ENCODE peak calls at places on chromosomes 12 and 14, in five cellular contexts. V is osteocyte, A is brain microvascular endothelial cell, M is BE2C, R is A549. E is an unnamed sample.

GRCh38 chr12:105861232-105861631 is 277.5 kb downstream of the NUAK1 start:
- DNase-seq in V (no peak), A (no peak), M (no peak), R (no peak), E (no peak)

GRCh38 chr14:38931969-38932652 is 170.9 kb downstream of the SEC23A start:
- DNase-seq in V (no peak), A (no peak), M (no peak), R (no peak), E (no peak)

GRCh38 chr12:9674226-9674590 is 4.7 kb downstream of the CLEC2D start:
- DNase-seq in V (no peak), A (no peak), M (no peak), R (no peak), E (no peak)

GRCh38 chr14:100677925-100678765 is 48.5 kb upstream of the DLK1 start:
- DNase-seq in V (peak), A (no peak), M (peak), R (no peak), E (no peak)

GRCh38 chr12:2053675-2054070 is 886 bp downstream of the CACNA1C start:
- DNase-seq in V (no peak), A (no peak), M (no peak), R (no peak), E (peak)

GRCh38 chr14:36429692-36430091 is 90.3 kb downstream of the NKX2-1 start:
- DNase-seq in V (no peak), A (no peak), M (no peak), R (no peak), E (no peak)

GRCh38 chr12:100518376-100518775 is 44.7 kb downstream of the NR1H4 start:
- DNase-seq in V (no peak), A (no peak), M (no peak), R (no peak), E (no peak)

GRCh38 chr14:31400031-31400638 is 20.2 kb downstream of the HEATR5A start:
- DNase-seq in V (no peak), A (no peak), M (no peak), R (no peak), E (no peak)

GRCh38 chr14:51139221-51139681 is 44.3 kb upstream of the TRIM9 start:
- DNase-seq in V (no peak), A (no peak), M (no peak), R (no peak), E (no peak)

GRCh38 chr14:34649344-34649743 is 19.4 kb upstream of the SNX6 start:
- DNase-seq in V (no peak), A (peak), M (no peak), R (no peak), E (no peak)

GRCh38 chr14:100384819-100385813 is 62.0 kb downstream of the SLC25A47 start:
- DNase-seq in V (no peak), A (peak), M (no peak), R (peak), E (no peak)

GRCh38 chr14:91318911-91319310 is 74.4 kb upstream of the GPR68 start:
- DNase-seq in V (no peak), A (no peak), M (no peak), R (no peak), E (no peak)

GRCh38 chr14:20802341-20803084 is at the start of gene RNASE1:
- DNase-seq in V (no peak), A (no peak), M (no peak), R (peak), E (no peak)

GRCh38 chr14:76500011-76500410 is 124.1 kb downstream of the ESRRB start:
- DNase-seq in V (no peak), A (no peak), M (no peak), R (no peak), E (no peak)

GRCh38 chr12:106107566-106107965 is 31.2 kb downstream of the NUAK1 start:
- DNase-seq in V (no peak), A (peak), M (no peak), R (no peak), E (no peak)

GRCh38 chr14:72810201-72810600 is 83.7 kb downstream of the DPF3 start:
- DNase-seq in V (no peak), A (no peak), M (no peak), R (no peak), E (no peak)

GRCh38 chr14:42214981-42215491 is 608.4 kb downstream of the LRFN5 start:
- DNase-seq in V (no peak), A (peak), M (no peak), R (no peak), E (no peak)

GRCh38 chr12:95625012-95625411 is 73.7 kb upstream of the USP44 start:
- DNase-seq in V (no peak), A (no peak), M (no peak), R (no peak), E (no peak)

GRCh38 chr12:95202691-95203476 is 14.4 kb downstream of the FGD6 start:
- DNase-seq in V (no peak), A (no peak), M (no peak), R (no peak), E (no peak)

GRCh38 chr12:100020370-100020769 is 35.6 kb upstream of the ANKS1B start:
- DNase-seq in V (no peak), A (peak), M (no peak), R (no peak), E (no peak)

GRCh38 chr14:74567646-74568379 is 44.2 kb downstream of the LTBP2 start:
- DNase-seq in V (no peak), A (no peak), M (no peak), R (no peak), E (no peak)

GRCh38 chr14:24071144-24071697 is at the start of gene CPNE6:
- DNase-seq in V (no peak), A (no peak), M (no peak), R (no peak), E (no peak)

GRCh38 chr12:87801860-87802720 is 227.1 kb downstream of the C12orf50 start:
- DNase-seq in V (no peak), A (no peak), M (no peak), R (no peak), E (no peak)

GRCh38 chr12:26648584-26648983 is 184.4 kb downstream of the ITPR2 start:
- DNase-seq in V (no peak), A (peak), M (no peak), R (peak), E (no peak)

GRCh38 chr12:34395056-34396005 is 373.0 kb downstream of the ALG10 start:
- DNase-seq in V (peak), A (no peak), M (peak), R (no peak), E (no peak)

GRCh38 chr14:34733245-34733644 is 18.9 kb upstream of the CFL2 start:
- DNase-seq in V (no peak), A (no peak), M (no peak), R (no peak), E (no peak)

GRCh38 chr12:111927346-111927745 is 85.3 kb downstream of the MAPKAPK5 start:
- DNase-seq in V (no peak), A (no peak), M (no peak), R (no peak), E (no peak)

GRCh38 chr12:51131745-51132521 is 41.0 kb downstream of the TFCP2 start:
- DNase-seq in V (no peak), A (no peak), M (no peak), R (no peak), E (no peak)

GRCh38 chr12:95004610-95005009 is 1.1 kb upstream of the NDUFA12 start:
- DNase-seq in V (no peak), A (no peak), M (no peak), R (no peak), E (no peak)

GRCh38 chr14:51513281-51513680 is 138.4 kb upstream of the FRMD6 start:
- DNase-seq in V (no peak), A (no peak), M (no peak), R (no peak), E (no peak)

GRCh38 chr14:75042040-75042439 is 9.2 kb downstream of the MLH3 start:
- DNase-seq in V (no peak), A (no peak), M (peak), R (no peak), E (no peak)

GRCh38 chr12:46354799-46355194 is 17.8 kb downstream of the SLC38A2 start:
- DNase-seq in V (no peak), A (no peak), M (no peak), R (no peak), E (no peak)

GRCh38 chr12:47818701-47819543 is 781 bp downstream of the HDAC7 start:
- DNase-seq in V (no peak), A (no peak), M (peak), R (peak), E (peak)

GRCh38 chr12:127761880-127762279 is 505.1 kb upstream of the TMEM132C start:
- DNase-seq in V (no peak), A (no peak), M (no peak), R (no peak), E (no peak)

GRCh38 chr14:77849711-77850110 is 49.8 kb downstream of the ADCK1 start:
- DNase-seq in V (no peak), A (peak), M (no peak), R (no peak), E (no peak)

DNA sequence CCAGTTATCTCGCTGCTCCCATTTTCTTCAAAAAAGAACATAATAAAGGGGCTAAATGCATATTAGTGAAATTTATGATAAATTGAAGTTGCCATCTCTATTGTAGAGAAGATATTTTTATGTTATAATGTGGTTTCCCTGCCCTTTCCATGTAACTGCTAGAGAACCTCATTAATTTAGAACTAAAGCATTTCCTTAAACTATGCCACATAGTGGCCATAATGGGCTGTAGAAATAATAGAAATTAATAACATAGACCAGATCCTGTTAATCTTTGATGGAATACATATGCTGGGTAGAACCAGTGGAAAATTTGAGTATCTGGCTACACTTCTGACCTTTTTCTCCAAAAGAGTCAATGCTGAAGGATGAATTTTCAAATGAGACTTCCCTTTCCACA is 376.7 kb downstream of the PDZRN4 start:
- DNase-seq in V (no peak), A (no peak), M (no peak), R (no peak), E (no peak)
- TF ChIP-seq CTCF in V (peak), A (no peak), M (no peak), R (no peak), E (no peak)

GRCh38 chr12:15893260-15893659 is 11.1 kb downstream of the STRAP start:
- DNase-seq in V (no peak), A (no peak), M (no peak), R (no peak), E (no peak)
- TF ChIP-seq CTCF in V (no peak), A (no peak), M (no peak), R (no peak), E (no peak)

GRCh38 chr14:105947599-105947998 is 421.2 kb downstream of the TMEM121 start:
- DNase-seq in V (no peak), A (no peak), M (no peak), R (no peak), E (no peak)

GRCh38 chr14:105941226-105942166 is 415.1 kb downstream of the TMEM121 start:
- DNase-seq in V (peak), A (no peak), M (no peak), R (no peak), E (no peak)

GRCh38 chr14:105945891-105946290 is 419.5 kb downstream of the TMEM121 start:
- DNase-seq in V (no peak), A (no peak), M (peak), R (no peak), E (no peak)

GRCh38 chr14:105943973-105944602 is 417.7 kb downstream of the TMEM121 start:
- DNase-seq in V (no peak), A (no peak), M (no peak), R (no peak), E (no peak)

DNA sequence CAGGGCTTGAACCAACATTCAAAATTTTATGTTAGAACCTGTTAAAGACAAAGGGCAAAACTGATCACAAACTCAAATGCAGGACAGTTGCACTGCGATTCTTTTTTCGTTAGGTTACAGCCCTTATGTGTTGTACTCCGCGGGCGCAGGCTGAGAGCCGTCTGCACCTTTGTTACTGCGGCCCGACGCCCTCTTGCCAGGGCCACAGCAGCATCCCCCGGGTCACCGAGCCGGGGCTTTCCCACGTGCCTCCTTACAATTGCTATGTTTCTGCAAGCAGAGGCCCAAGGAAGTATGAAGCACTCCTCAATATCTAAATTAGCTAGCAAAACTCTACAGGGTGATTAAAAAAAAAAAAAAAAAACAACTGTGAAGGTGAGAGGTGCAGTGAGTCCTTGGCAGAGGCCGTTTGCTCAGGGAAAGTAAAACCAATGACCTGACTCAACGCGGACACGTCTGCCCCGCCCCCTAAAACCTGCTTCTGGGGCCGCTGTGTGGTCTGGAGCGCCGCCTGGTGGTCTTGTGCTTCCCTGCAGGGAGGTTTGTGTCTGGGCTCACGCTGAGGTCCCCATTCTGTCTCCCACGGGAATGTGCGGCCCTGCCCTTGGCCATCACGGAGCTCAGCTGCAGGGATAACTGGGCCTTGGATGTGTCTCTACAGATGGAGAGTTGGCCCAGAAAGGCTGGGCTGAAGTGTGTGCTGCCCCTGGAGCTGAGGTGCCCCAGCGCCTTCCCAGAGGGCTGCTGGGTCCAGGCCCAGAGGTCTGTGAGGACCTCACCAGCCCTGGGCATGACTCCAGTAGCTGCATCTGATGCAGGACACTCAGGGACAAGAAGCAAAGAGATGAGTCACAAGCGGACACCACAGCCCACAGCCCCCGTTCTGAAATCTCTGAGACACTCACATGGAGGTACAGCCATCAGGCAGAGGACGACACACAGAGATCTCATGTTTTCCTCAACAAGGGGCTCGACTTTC is 418.5 kb downstream of the TMEM121 start:
- DNase-seq in V (no peak), A (no peak), M (peak), R (peak), E (no peak)
- TF ChIP-seq CTCF in V (no peak), A (peak), M (peak), R (peak), E (no peak)

GRCh38 chr14:64968651-64969050 is 3.5 kb downstream of the RAB15 start:
- DNase-seq in V (no peak), A (no peak), M (no peak), R (no peak), E (no peak)
- TF ChIP-seq CTCF in V (no peak), A (no peak), M (no peak), R (no peak), E (no peak)

DNA sequence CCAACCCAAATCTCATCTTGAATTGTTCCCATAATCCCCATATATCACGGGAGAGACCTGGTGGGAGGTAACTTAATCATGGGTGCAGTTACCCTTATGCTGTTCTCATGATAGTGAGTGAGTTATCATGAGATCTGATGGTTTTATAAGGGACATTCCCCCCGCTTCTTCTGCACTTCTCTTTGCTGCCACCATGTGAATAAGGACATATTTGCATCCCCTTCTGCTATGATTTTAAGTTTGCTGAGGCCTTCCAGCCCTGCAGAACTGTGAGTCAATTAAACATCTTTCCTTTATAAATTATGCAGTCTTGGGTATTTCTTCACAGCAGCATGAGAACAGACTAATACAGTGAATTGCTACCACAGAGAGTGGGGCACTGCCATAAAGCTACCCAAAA is 179.1 kb downstream of the LRIG3 start:
- DNase-seq in V (no peak), A (no peak), M (no peak), R (no peak), E (no peak)
- TF ChIP-seq CTCF in V (peak), A (no peak), M (no peak), R (no peak), E (no peak)

DNA sequence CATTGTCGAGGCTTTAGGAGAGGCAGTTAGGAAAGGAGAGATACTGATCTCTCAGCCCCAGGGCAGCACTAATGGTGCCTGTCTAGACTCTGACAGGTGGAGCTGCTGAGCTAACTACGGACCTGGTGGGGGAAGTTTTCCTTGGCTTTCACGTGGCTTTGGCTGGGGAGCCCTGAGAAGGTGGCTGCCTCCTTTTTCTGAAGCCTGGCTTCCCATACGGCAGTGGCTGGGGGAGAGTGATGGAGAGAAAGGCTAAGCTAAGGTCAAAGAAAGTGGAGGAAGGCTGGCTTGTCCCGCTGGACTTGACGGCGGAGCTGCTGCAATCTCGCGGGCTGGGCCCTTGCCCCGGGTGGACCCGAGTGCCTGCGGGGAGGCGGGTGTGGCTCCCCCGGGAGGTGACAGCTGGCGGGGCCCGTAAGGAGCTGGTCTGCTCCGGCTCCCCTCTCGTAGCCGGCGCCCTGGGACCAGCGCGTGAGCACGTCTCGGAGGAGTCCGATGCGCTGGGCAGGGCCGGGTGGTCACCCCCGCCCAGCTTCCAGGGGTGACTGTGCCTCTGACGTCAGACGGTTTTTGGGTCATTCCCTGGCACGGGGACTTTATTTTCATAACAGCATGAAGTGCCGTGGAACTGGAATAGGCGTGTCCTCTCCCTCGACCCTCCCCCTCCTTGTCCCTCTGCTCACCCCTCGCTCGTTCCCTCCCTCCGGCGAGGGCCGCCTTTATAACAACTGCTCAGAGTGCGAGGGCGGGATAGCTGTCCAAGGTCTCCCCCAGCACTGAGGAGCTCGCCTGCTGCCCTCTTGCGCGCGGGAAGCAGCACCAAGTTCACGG is at the start of gene GPRC5A:
- DNase-seq in V (peak), A (peak), M (peak), R (peak), E (peak)
- TF ChIP-seq CTCF in V (peak), A (peak), M (no peak), R (peak), E (no peak)